ENCODE peak calls at places on chromosomes 11 and 22, in six cellular contexts. L is heart left ventricle; C is epithelial cell of esophagus; T is stimulated activated CD4-positive, alpha-beta T cell treated with anti-CD3 and anti-CD28 coated beads, Interleukin-1b, Interleukin-23, amount 100 ng/mL, for 1 hour; I is amniotic stem cell; K is stimulated activated CD8-positive, alpha-beta memory T cell treated with anti-CD3 and anti-CD28 coated beads, Interleukin-2, amount 100 ng/mL, for 1 hour. M is an unnamed sample.
A peak's percentile ranks its signal among the peaks of the same experiment; 100 is the strongest.

GRCh38 chr22:19289475-19290161 is 1.9 kb downstream of the CLTCL1 start:
- DNase-seq in L (no peak), C (peak; percentile 70), T (no peak), I (no peak), K (no peak), M (no peak)

GRCh38 chr11:125929445-125930075 is 16.3 kb upstream of the VSIG10L2 start:
- DNase-seq in L (no peak), C (no peak), T (no peak), I (no peak), K (no peak), M (no peak)

GRCh38 chr11:45926001-45926401 is 3.5 kb downstream of the LARGE2 start:
- DNase-seq in L (no peak), C (no peak), T (no peak), I (no peak), K (no peak), M (no peak)

GRCh38 chr11:17498058-17498457 is 21.4 kb upstream of the ABCC8 start:
- DNase-seq in L (no peak), C (peak; percentile 25), T (no peak), I (no peak), K (no peak), M (no peak)

GRCh38 chr22:25051073-25051472 is 98.6 kb downstream of the KIAA1671 start:
- DNase-seq in L (no peak), C (no peak), T (no peak), I (no peak), K (no peak), M (no peak)

GRCh38 chr11:2779499-2779980 is 79.7 kb upstream of the KCNQ1OT1 start:
- DNase-seq in L (no peak), C (no peak), T (no peak), I (no peak), K (no peak), M (no peak)

GRCh38 chr22:25763239-25763777 is 21.3 kb downstream of the MYO18B start:
- DNase-seq in L (no peak), C (peak; percentile 24), T (no peak), I (no peak), K (no peak), M (no peak)

GRCh38 chr11:26557666-26558065 is 14.4 kb downstream of the MUC15 start:
- DNase-seq in L (no peak), C (no peak), T (no peak), I (no peak), K (no peak), M (no peak)

GRCh38 chr11:83007909-83008580 is 63.7 kb downstream of the RAB30 start:
- DNase-seq in L (peak; percentile 76), C (no peak), T (no peak), I (no peak), K (no peak), M (peak; percentile 60)